ENCODE peak calls at places on chromosome 10, in five cellular contexts. J is psoas muscle; P is CD8-positive, alpha-beta memory T cell; M is hepatocyte; I is body of pancreas. O is an unnamed sample. For H3K4me1 and H3K9me3, the result is how much of the 10 kb centered on the place peaks cover.

GRCh38 chr10:44068716-44069482 is 316.0 kb downstream of the CXCL12 start:
- DNase-seq in J (peak), P (no peak), M (no peak), I (no peak), O (peak)

GRCh38 chr10:57579926-57580325 is 687.8 kb downstream of the IPMK start:
- DNase-seq in J (no peak), P (no peak), M (peak), I (no peak), O (no peak)

GRCh38 chr10:101272229-101272868 is 43.1 kb upstream of the LBX1 start:
- DNase-seq in J (peak), P (peak), M (peak), I (peak), O (no peak)

GRCh38 chr10:111523016-111523415 is 446.2 kb downstream of the ADRA2A start:
- DNase-seq in J (no peak), P (no peak), M (no peak), I (no peak), O (no peak)

GRCh38 chr10:29634105-29634504 is 666 bp downstream of the SVIL start:
- DNase-seq in J (no peak), P (no peak), M (no peak), I (no peak), O (no peak)

GRCh38 chr10:30637881-30638467 is 8.4 kb upstream of the LYZL2 start:
- DNase-seq in J (no peak), P (no peak), M (peak), I (no peak), O (no peak)

GRCh38 chr10:116465541-116465940 is 37.9 kb downstream of the PNLIPRP3 start:
- DNase-seq in J (no peak), P (no peak), M (no peak), I (no peak), O (no peak)

GRCh38 chr10:32388258-32389027 is 41.5 kb upstream of the EPC1 start:
- DNase-seq in J (no peak), P (no peak), M (no peak), I (no peak), O (no peak)

GRCh38 chr10:13794982-13795381 is 208.2 kb downstream of the PRPF18 start:
- DNase-seq in J (no peak), P (no peak), M (no peak), I (no peak), O (no peak)

GRCh38 chr10:112713411-112713810 is 236.6 kb upstream of the TCF7L2 start:
- DNase-seq in J (no peak), P (no peak), M (no peak), I (no peak), O (no peak)

GRCh38 chr10:13453896-13454295 is 74.9 kb downstream of the BEND7 start:
- DNase-seq in J (no peak), P (no peak), M (no peak), I (no peak), O (no peak)

GRCh38 chr10:100816671-100817070 is 71.3 kb downstream of the PAX2 start:
- DNase-seq in J (no peak), P (peak), M (no peak), I (no peak), O (no peak)

GRCh38 chr10:132909491-132910071 is 32.8 kb downstream of the CFAP46 start:
- DNase-seq in J (peak), P (peak), M (no peak), I (no peak), O (no peak)

GRCh38 chr10:132300582-132300981 is 7.2 kb downstream of the STK32C start:
- DNase-seq in J (no peak), P (no peak), M (no peak), I (no peak), O (no peak)

GRCh38 chr10:82266438-82266837 is 391.4 kb downstream of the NRG3 start:
- DNase-seq in J (no peak), P (no peak), M (peak), I (no peak), O (no peak)

GRCh38 chr10:47206449-47207279 is 93.3 kb upstream of the GDF10 start:
- DNase-seq in J (no peak), P (no peak), M (no peak), I (no peak), O (no peak)

GRCh38 chr10:119457966-119458766 is 84.4 kb downstream of the RGS10 start:
- DNase-seq in J (no peak), P (no peak), M (no peak), I (no peak), O (no peak)

GRCh38 chr10:978826-979421 is 9.3 kb upstream of the GTPBP4 start:
- DNase-seq in J (no peak), P (no peak), M (no peak), I (no peak), O (no peak)

GRCh38 chr10:3763852-3764625 is 21.0 kb downstream of the KLF6 start:
- DNase-seq in J (no peak), P (no peak), M (no peak), I (no peak), O (no peak)

GRCh38 chr10:96233959-96234358 is 37.4 kb downstream of the BLNK start:
- DNase-seq in J (no peak), P (no peak), M (no peak), I (no peak), O (no peak)

GRCh38 chr10:70352401-70353097 is 29.9 kb downstream of the LRRC20 start:
- DNase-seq in J (no peak), P (no peak), M (peak), I (no peak), O (no peak)

GRCh38 chr10:82409671-82410070 is 534.7 kb downstream of the NRG3 start:
- DNase-seq in J (no peak), P (no peak), M (no peak), I (no peak), O (no peak)

GRCh38 chr10:29392376-29393021 is 103.6 kb downstream of the LYZL1 start:
- DNase-seq in J (no peak), P (no peak), M (peak), I (peak), O (no peak)

GRCh38 chr10:89659185-89660131 is 14.4 kb upstream of the PANK1 start:
- DNase-seq in J (no peak), P (no peak), M (no peak), I (no peak), O (no peak)

GRCh38 chr10:69439350-69439739 is 11.9 kb upstream of the TSPAN15 start:
- DNase-seq in J (peak), P (no peak), M (no peak), I (peak), O (peak)

GRCh38 chr10:94524146-94524545 is 21.4 kb upstream of the HELLS start:
- DNase-seq in J (no peak), P (no peak), M (no peak), I (no peak), O (no peak)

GRCh38 chr10:35486297-35486991 is 118.7 kb upstream of the GJD4 start:
- DNase-seq in J (no peak), P (no peak), M (no peak), I (no peak), O (no peak)

GRCh38 chr10:44958196-44958896 is 1.3 kb upstream of the RASSF4 start:
- DNase-seq in J (no peak), P (no peak), M (peak), I (peak), O (no peak)

GRCh38 chr10:30445716-30446115 is 11.7 kb downstream of the MAP3K8 start:
- DNase-seq in J (no peak), P (no peak), M (no peak), I (no peak), O (no peak)

GRCh38 chr10:87674963-87675362 is 15.3 kb downstream of the PAPSS2 start:
- DNase-seq in J (no peak), P (no peak), M (no peak), I (no peak), O (no peak)

GRCh38 chr10:2908851-2909630 is 158.3 kb upstream of the PFKP start:
- DNase-seq in J (no peak), P (no peak), M (no peak), I (no peak), O (no peak)

GRCh38 chr10:112966191-112966855 is 16.3 kb downstream of the TCF7L2 start:
- DNase-seq in J (no peak), P (no peak), M (no peak), I (no peak), O (peak)

GRCh38 chr10:114400091-114400490 is 4.2 kb downstream of the AFAP1L2 start:
- DNase-seq in J (no peak), P (no peak), M (no peak), I (no peak), O (no peak)

GRCh38 chr10:57221674-57222073 is 860.6 kb upstream of the ZWINT start:
- DNase-seq in J (no peak), P (no peak), M (no peak), I (no peak), O (no peak)

GRCh38 chr10:17784701-17785100 is 24.4 kb upstream of the MRC1 start:
- DNase-seq in J (no peak), P (no peak), M (no peak), I (no peak), O (no peak)

GRCh38 chr10:85643839-85644525 is 722.6 kb downstream of the GRID1 start:
- DNase-seq in J (no peak), P (no peak), M (peak), I (no peak), O (no peak)

GRCh38 chr10:49304137-49304536 is 5.2 kb downstream of the C10orf71 start:
- DNase-seq in J (no peak), P (no peak), M (no peak), I (no peak), O (no peak)

GRCh38 chr10:52665821-52666220 is 106.8 kb downstream of the MBL2 start:
- DNase-seq in J (no peak), P (no peak), M (no peak), I (no peak), O (no peak)

GRCh38 chr10:52662255-52662654 is 110.3 kb downstream of the MBL2 start:
- DNase-seq in J (no peak), P (no peak), M (no peak), I (no peak), O (no peak)

GRCh38 chr10:52663161-52663560 is 109.4 kb downstream of the MBL2 start:
- DNase-seq in J (no peak), P (no peak), M (no peak), I (no peak), O (no peak)

GRCh38 chr10:52666931-52667330 is 105.7 kb downstream of the MBL2 start:
- DNase-seq in J (no peak), P (no peak), M (no peak), I (no peak), O (no peak)

DNA sequence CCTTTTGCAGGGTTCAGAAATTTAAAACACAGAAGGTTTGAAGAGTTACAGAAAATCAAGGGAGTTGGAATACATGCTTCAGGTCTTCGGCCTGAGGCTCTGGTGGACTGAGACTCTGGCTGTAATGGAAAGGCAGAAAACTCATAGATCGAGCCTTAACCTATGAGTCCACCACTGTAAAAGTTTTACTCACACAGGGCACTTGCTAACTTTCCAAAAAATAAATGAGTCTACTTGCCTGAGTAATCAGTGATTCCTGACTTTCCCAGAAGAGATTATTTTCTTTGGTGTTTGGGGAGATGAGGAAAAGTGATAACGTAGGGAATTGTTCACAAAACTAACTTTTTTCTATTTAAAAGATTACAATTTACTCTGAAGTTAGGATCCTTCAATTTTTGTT is 108.0 kb downstream of the MBL2 start:
- DNase-seq in J (no peak), P (no peak), M (no peak), I (no peak), O (no peak)
- H3K4me1 ChIP-seq in J (under half), P (under half), M (under half), I (under half), O (under half)

GRCh38 chr10:108801775-108802516 is 1121.4 kb downstream of the XPNPEP1 start:
- DNase-seq in J (no peak), P (no peak), M (no peak), I (no peak), O (no peak)
- H3K9me3 ChIP-seq in J (under half), P (under half), M (under half), I (under half), O (under half)

GRCh38 chr10:103693070-103693811 is 162.1 kb downstream of the SH3PXD2A start:
- DNase-seq in J (peak), P (peak), M (peak), I (peak), O (no peak)
- H3K4me3 ChIP-seq in J (peak), P (peak), M (no peak), I (no peak), O (peak)

DNA sequence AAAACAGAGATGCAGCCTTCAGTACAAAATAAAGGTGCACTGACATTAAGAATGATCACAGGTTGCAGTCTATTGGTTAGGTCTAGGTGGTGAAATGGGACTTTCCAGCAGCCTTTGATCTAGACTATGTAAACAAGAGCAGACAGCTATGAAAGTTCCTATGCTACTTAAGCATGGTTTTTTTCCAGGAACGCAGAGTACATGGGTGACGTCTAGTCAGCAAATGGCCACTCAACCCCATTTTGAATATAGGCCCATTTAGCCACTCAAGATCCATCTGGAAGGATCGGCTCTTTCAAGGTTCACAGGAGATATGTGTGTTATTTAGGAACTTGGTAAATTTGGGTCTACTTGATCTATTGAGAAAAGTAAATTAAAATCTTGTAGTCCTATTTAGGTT is 1424.6 kb upstream of the LRRTM3 start:
- DNase-seq in J (no peak), P (no peak), M (peak), I (peak), O (no peak)
- H3K4me1 ChIP-seq in J (under half), P (under half), M (under half), I (under half), O (under half)